ENCODE peak calls at places on chromosomes 5 and 9, in four cellular contexts. O is iris pigment epithelial cell, N is NCI-H2081 treated with DMSO at 0.1 percent for 48 hours, H is GM10248. M is an unnamed sample.

GRCh38 chr5:36414869-36415282 is 113.2 kb upstream of the RANBP3L start:
- DNase-seq in O (peak), N (peak), H (no peak), M (peak)

GRCh38 chr5:38867071-38867790 is 21.4 kb downstream of the OSMR start:
- DNase-seq in N (no peak), H (no peak), O (no peak), M (no peak)

GRCh38 chr5:150609843-150610584 is 30.4 kb upstream of the SYNPO start:
- DNase-seq in H (no peak), O (no peak), N (no peak), M (no peak)

GRCh38 chr5:125256296-125256695 is 509.9 kb upstream of the ZNF608 start:
- DNase-seq in H (no peak), O (no peak), N (no peak), M (no peak)

GRCh38 chr5:151660616-151661015 is 26.1 kb downstream of the SPARC start:
- DNase-seq in N (no peak), O (peak), H (no peak), M (peak)

GRCh38 chr9:26301659-26302058 is 590.9 kb downstream of the CAAP1 start:
- DNase-seq in O (no peak), N (no peak), H (no peak), M (no peak)

GRCh38 chr5:93926831-93927600 is 185.6 kb upstream of the POU5F2 start:
- DNase-seq in O (peak), H (no peak), N (no peak), M (peak)

GRCh38 chr5:110665184-110665726 is 61.2 kb downstream of the TMEM232 start:
- DNase-seq in O (no peak), N (no peak), H (no peak), M (no peak)

GRCh38 chr5:16856531-16856930 is 79.6 kb downstream of the MYO10 start:
- DNase-seq in H (no peak), O (peak), N (no peak), M (peak)

GRCh38 chr5:107570805-107571531 is 99.8 kb downstream of the EFNA5 start:
- DNase-seq in H (peak), O (peak), N (no peak), M (peak)

GRCh38 chr9:98370976-98371315 is 115.5 kb upstream of the TBC1D2 start:
- DNase-seq in H (peak), N (no peak), O (no peak), M (no peak)

GRCh38 chr5:68137451-68138190 is 77.9 kb upstream of the PIK3R1 start:
- DNase-seq in O (no peak), H (no peak), N (no peak), M (no peak)

M was measured in amniotic epithelial cell.